ENCODE peak calls at places on chromosomes 4 and X, in five cellular contexts. One of them, this sample, is unnamed.

GRCh38 chrX:21996872-21997271 is 35.3 kb upstream of the PHEX start:
- DNase-seq in tibial nerve: no peak
- DNase-seq in uterus: no peak
- DNase-seq in adrenal gland: no peak
- DNase-seq in ovary: no peak
- DNase-seq in this sample: no peak

GRCh38 chrX:102672876-102673275 is 21.6 kb downstream of the GPRASP1 start:
- DNase-seq in tibial nerve: no peak
- DNase-seq in ovary: no peak
- DNase-seq in uterus: no peak
- DNase-seq in adrenal gland: no peak
- DNase-seq in this sample: no peak

GRCh38 chr4:115366390-115366789 is 253.0 kb upstream of the NDST4 start:
- DNase-seq in ovary: no peak
- DNase-seq in adrenal gland: no peak
- DNase-seq in tibial nerve: no peak
- DNase-seq in uterus: no peak
- DNase-seq in this sample: no peak

GRCh38 chr4:37475087-37475486 is 211.1 kb downstream of the RELL1 start:
- DNase-seq in adrenal gland: no peak
- DNase-seq in uterus: no peak
- DNase-seq in tibial nerve: no peak
- DNase-seq in ovary: no peak
- DNase-seq in this sample: no peak

GRCh38 chr4:94457692-94458106 is 6.0 kb downstream of the PDLIM5 start:
- DNase-seq in tibial nerve: no peak
- DNase-seq in adrenal gland: peak
- DNase-seq in ovary: no peak
- DNase-seq in uterus: no peak
- DNase-seq in this sample: no peak

GRCh38 chrX:113369056-113369455 is 528.4 kb upstream of the AMOT start:
- DNase-seq in adrenal gland: no peak
- DNase-seq in ovary: no peak
- DNase-seq in uterus: no peak
- DNase-seq in tibial nerve: no peak
- DNase-seq in this sample: no peak

GRCh38 chrX:109294097-109294815 is 187.6 kb downstream of the GUCY2F start:
- DNase-seq in adrenal gland: no peak
- DNase-seq in ovary: no peak
- DNase-seq in uterus: no peak
- DNase-seq in tibial nerve: no peak
- DNase-seq in this sample: no peak

GRCh38 chrX:11470231-11470630 is 177.0 kb downstream of the AMELX start:
- DNase-seq in adrenal gland: no peak
- DNase-seq in ovary: no peak
- DNase-seq in tibial nerve: no peak
- DNase-seq in uterus: no peak
- DNase-seq in this sample: no peak

GRCh38 chrX:112473654-112474053 is 206.1 kb downstream of the LHFPL1 start:
- DNase-seq in tibial nerve: no peak
- DNase-seq in ovary: no peak
- DNase-seq in adrenal gland: no peak
- DNase-seq in uterus: no peak
- DNase-seq in this sample: no peak

GRCh38 chr4:23484689-23485088 is 405.2 kb downstream of the PPARGC1A start:
- DNase-seq in tibial nerve: no peak
- DNase-seq in ovary: no peak
- DNase-seq in uterus: no peak
- DNase-seq in adrenal gland: no peak
- DNase-seq in this sample: no peak

GRCh38 chrX:23610491-23610890 is 56.8 kb upstream of the PRDX4 start:
- DNase-seq in tibial nerve: no peak
- DNase-seq in ovary: no peak
- DNase-seq in adrenal gland: no peak
- DNase-seq in uterus: no peak
- DNase-seq in this sample: no peak

GRCh38 chr4:185810746-185811508 is 1.1 kb downstream of the SORBS2 start:
- DNase-seq in adrenal gland: no peak
- DNase-seq in ovary: no peak
- DNase-seq in tibial nerve: no peak
- DNase-seq in uterus: no peak
- DNase-seq in this sample: no peak

GRCh38 chr4:185809517-185810071 is 2.4 kb downstream of the SORBS2 start:
- DNase-seq in adrenal gland: no peak
- DNase-seq in tibial nerve: no peak
- DNase-seq in uterus: no peak
- DNase-seq in ovary: no peak
- DNase-seq in this sample: no peak

GRCh38 chr4:185817403-185817818 is 5.4 kb upstream of the SORBS2 start:
- DNase-seq in uterus: no peak
- DNase-seq in adrenal gland: no peak
- DNase-seq in tibial nerve: no peak
- DNase-seq in ovary: no peak
- DNase-seq in this sample: no peak

GRCh38 chr4:185811509-185812364 is at the start of gene SORBS2:
- DNase-seq in ovary: peak
- DNase-seq in uterus: no peak
- DNase-seq in tibial nerve: no peak
- DNase-seq in adrenal gland: peak
- DNase-seq in this sample: no peak

GRCh38 chr4:185813133-185813532 is 1.1 kb upstream of the SORBS2 start:
- DNase-seq in tibial nerve: no peak
- DNase-seq in ovary: no peak
- DNase-seq in uterus: no peak
- DNase-seq in adrenal gland: no peak
- DNase-seq in this sample: no peak
- TF ChIP-seq POLR2A in tibial nerve: no peak
- TF ChIP-seq POLR2A in ovary: no peak
- TF ChIP-seq POLR2A in uterus: no peak
- TF ChIP-seq POLR2A in adrenal gland: no peak
- TF ChIP-seq POLR2A in this sample: no peak

GRCh38 chr4:79201976-79202375 is 123.9 kb downstream of the NAA11 start:
- DNase-seq in ovary: no peak
- DNase-seq in uterus: no peak
- DNase-seq in adrenal gland: no peak
- DNase-seq in tibial nerve: no peak
- DNase-seq in this sample: no peak
- TF ChIP-seq POLR2A in ovary: no peak
- TF ChIP-seq POLR2A in uterus: no peak
- TF ChIP-seq POLR2A in adrenal gland: no peak
- TF ChIP-seq POLR2A in tibial nerve: no peak
- TF ChIP-seq POLR2A in this sample: no peak

DNA sequence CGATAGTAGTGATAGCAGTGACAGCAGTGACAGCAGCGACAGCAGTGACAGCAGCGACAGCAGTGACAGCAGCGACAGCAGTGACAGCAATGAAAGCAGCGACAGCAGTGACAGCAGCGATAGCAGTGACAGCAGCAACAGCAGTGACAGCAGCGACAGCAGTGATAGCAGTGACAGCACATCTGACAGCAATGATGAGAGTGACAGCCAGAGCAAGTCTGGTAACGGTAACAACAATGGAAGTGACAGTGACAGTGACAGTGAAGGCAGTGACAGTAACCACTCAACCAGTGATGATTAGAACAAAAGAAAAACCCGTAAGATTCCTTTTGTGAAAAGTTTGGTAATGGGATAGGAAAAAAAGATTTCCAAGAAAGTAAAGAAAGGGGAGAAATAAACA is 7.9 kb downstream of the DSPP start:
- DNase-seq in tibial nerve: no peak
- DNase-seq in ovary: no peak
- DNase-seq in adrenal gland: no peak
- DNase-seq in uterus: no peak
- DNase-seq in this sample: no peak
- TF ChIP-seq POLR2A in tibial nerve: no peak
- TF ChIP-seq POLR2A in ovary: no peak
- TF ChIP-seq POLR2A in adrenal gland: no peak
- TF ChIP-seq POLR2A in uterus: no peak
- TF ChIP-seq POLR2A in this sample: no peak

GRCh38 chrX:129956765-129957164 is 25.7 kb upstream of the BCORL1 start:
- DNase-seq in adrenal gland: no peak
- DNase-seq in uterus: no peak
- DNase-seq in ovary: no peak
- DNase-seq in tibial nerve: no peak
- DNase-seq in this sample: no peak

GRCh38 chrX:129955682-129956081 is 26.8 kb upstream of the BCORL1 start:
- DNase-seq in ovary: no peak
- DNase-seq in tibial nerve: no peak
- DNase-seq in uterus: no peak
- DNase-seq in adrenal gland: no peak
- DNase-seq in this sample: no peak

GRCh38 chrX:129958814-129959492 is 23.5 kb upstream of the BCORL1 start:
- DNase-seq in uterus: no peak
- DNase-seq in ovary: no peak
- DNase-seq in tibial nerve: no peak
- DNase-seq in adrenal gland: no peak
- DNase-seq in this sample: no peak

GRCh38 chrX:129956145-129956544 is 26.3 kb upstream of the BCORL1 start:
- DNase-seq in ovary: no peak
- DNase-seq in tibial nerve: no peak
- DNase-seq in adrenal gland: no peak
- DNase-seq in uterus: no peak
- DNase-seq in this sample: no peak

GRCh38 chrX:129957241-129958099 is 25.0 kb upstream of the BCORL1 start:
- DNase-seq in tibial nerve: no peak
- DNase-seq in ovary: peak
- DNase-seq in uterus: peak
- DNase-seq in adrenal gland: peak
- DNase-seq in this sample: no peak
- TF ChIP-seq POLR2A in tibial nerve: peak
- TF ChIP-seq POLR2A in ovary: no peak
- TF ChIP-seq POLR2A in uterus: no peak
- TF ChIP-seq POLR2A in adrenal gland: no peak
- TF ChIP-seq POLR2A in this sample: no peak

DNA sequence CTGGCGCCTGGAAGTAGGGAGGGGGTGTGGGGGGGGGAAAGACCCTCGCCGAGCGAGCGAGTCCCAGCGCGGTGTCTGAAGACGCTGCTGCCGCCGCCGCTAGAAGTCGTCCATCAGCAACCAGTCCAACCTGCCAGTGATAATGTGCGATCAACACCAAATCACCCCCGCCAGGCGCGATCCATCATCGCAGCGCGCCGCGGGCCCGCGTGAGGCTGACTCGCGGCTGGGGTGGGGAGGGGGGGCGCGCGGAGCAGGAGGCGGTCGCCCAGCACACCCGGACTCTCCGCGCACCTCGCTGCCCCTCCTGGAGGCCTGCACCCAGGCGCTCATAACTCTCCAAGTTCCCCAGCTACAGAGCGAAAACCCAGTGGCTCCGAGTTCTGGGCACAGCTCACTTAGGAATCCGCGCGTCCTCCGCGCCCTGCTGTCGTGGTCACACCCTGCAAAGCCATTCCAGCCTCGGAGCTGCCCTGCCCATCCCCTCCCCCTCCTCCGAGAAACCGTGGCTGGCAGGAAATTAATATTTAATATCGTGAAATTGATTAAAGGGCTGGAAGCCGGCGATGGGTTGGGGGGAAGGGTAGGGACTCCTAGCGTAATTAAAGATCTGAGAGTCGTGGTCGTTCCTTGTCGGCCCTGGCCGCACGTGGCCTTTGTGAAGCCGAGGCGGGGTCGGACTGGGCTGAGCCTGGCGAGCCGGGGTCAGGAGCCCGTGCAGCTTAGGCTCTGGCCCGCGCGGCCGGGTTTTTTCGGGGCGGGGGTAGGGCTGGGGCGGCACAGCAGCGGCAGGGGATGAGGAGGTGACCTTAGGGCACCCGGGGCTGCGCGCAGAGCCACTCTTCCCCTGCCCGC is 58.1 kb upstream of the BCOR start:
- DNase-seq in adrenal gland: no peak
- DNase-seq in tibial nerve: no peak
- DNase-seq in ovary: peak
- DNase-seq in uterus: no peak
- DNase-seq in this sample: no peak
- TF ChIP-seq POLR2A in adrenal gland: no peak
- TF ChIP-seq POLR2A in tibial nerve: no peak
- TF ChIP-seq POLR2A in ovary: no peak
- TF ChIP-seq POLR2A in uterus: no peak
- TF ChIP-seq POLR2A in this sample: no peak

DNA sequence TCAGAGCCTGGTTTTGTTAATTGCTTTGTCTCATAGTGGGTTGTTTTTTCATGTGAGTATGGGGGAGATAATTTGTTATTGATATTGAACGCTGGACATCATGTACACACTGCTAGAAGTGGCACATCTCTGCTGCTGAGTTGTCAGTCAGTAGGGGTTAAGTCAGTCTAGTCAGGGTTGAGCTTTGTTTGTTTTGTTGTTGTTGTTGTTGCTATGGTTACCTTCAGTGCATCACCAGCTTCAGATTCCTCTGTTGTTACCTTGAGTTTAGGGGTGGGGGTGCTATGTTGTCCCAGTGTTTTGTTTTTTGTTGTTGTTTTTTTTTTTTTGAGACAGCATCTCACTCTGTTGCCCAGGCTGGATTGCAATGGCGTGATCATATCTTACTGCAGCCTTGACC is 9.9 kb downstream of the YIPF6 start:
- DNase-seq in uterus: no peak
- DNase-seq in tibial nerve: no peak
- DNase-seq in adrenal gland: no peak
- DNase-seq in ovary: no peak
- DNase-seq in this sample: no peak
- TF ChIP-seq POLR2A in uterus: no peak
- TF ChIP-seq POLR2A in tibial nerve: no peak
- TF ChIP-seq POLR2A in adrenal gland: no peak
- TF ChIP-seq POLR2A in ovary: no peak
- TF ChIP-seq POLR2A in this sample: no peak

GRCh38 chr4:2468464-2469191 is at the start of gene RNF4:
- DNase-seq in ovary: peak
- DNase-seq in uterus: peak
- DNase-seq in adrenal gland: peak
- DNase-seq in tibial nerve: peak
- DNase-seq in this sample: peak
- TF ChIP-seq POLR2A in ovary: peak
- TF ChIP-seq POLR2A in uterus: peak
- TF ChIP-seq POLR2A in adrenal gland: peak
- TF ChIP-seq POLR2A in tibial nerve: peak
- TF ChIP-seq POLR2A in this sample: no peak

GRCh38 chrX:1658083-1658463 is 43.2 kb downstream of the ASMT start:
- DNase-seq in uterus: no peak
- DNase-seq in tibial nerve: no peak
- DNase-seq in ovary: no peak
- DNase-seq in adrenal gland: no peak
- DNase-seq in this sample: no peak

GRCh38 chrX:1656379-1656778 is 41.5 kb downstream of the ASMT start:
- DNase-seq in tibial nerve: no peak
- DNase-seq in adrenal gland: no peak
- DNase-seq in uterus: no peak
- DNase-seq in ovary: no peak
- DNase-seq in this sample: no peak

GRCh38 chrX:1661048-1661921 is 46.4 kb downstream of the ASMT start:
- DNase-seq in ovary: no peak
- DNase-seq in adrenal gland: peak
- DNase-seq in uterus: peak
- DNase-seq in tibial nerve: no peak
- DNase-seq in this sample: no peak

GRCh38 chrX:1659664-1660461 is 45.0 kb downstream of the ASMT start:
- DNase-seq in tibial nerve: no peak
- DNase-seq in ovary: no peak
- DNase-seq in uterus: no peak
- DNase-seq in adrenal gland: no peak
- DNase-seq in this sample: no peak

GRCh38 chrX:1657367-1658082 is 42.7 kb downstream of the ASMT start:
- DNase-seq in tibial nerve: no peak
- DNase-seq in adrenal gland: no peak
- DNase-seq in ovary: no peak
- DNase-seq in uterus: no peak
- DNase-seq in this sample: no peak
- TF ChIP-seq POLR2A in tibial nerve: no peak
- TF ChIP-seq POLR2A in adrenal gland: no peak
- TF ChIP-seq POLR2A in ovary: no peak
- TF ChIP-seq POLR2A in uterus: no peak
- TF ChIP-seq POLR2A in this sample: no peak

GRCh38 chr4:55364691-55365346 is 18.8 kb downstream of the SRD5A3 start:
- DNase-seq in adrenal gland: no peak
- DNase-seq in ovary: no peak
- DNase-seq in uterus: no peak
- DNase-seq in tibial nerve: no peak
- DNase-seq in this sample: no peak
- TF ChIP-seq POLR2A in adrenal gland: no peak
- TF ChIP-seq POLR2A in ovary: no peak
- TF ChIP-seq POLR2A in uterus: no peak
- TF ChIP-seq POLR2A in tibial nerve: no peak
- TF ChIP-seq POLR2A in this sample: no peak

This sample was measured in lower leg skin.